ENCODE peak calls at places on chromosome 3, in nine cellular contexts. R is NCI-H524; B is T-cell; C is activated naive CD4-positive, alpha-beta T cell treated with anti-CD3 and anti-CD28 coated beads, Interleukin-2, amount 10 ng/mL, durations not matched to agents 7 days and 5 days; D is DMS153; G is mesothelial cell of epicardium; K is foreskin melanocyte; U is LoVo; F is activated T-helper 1 cell treated with anti-CD3 and anti-CD28 coated beads, Interleukin-2, amount 50 U/mL, for 16 hours. P is an unnamed sample.

GRCh38 chr3:76965122-76965725 is 74.7 kb upstream of the ROBO2 start:
- DNase-seq in D (no peak), C (no peak), K (no peak), B (no peak), F (no peak), G (no peak), U (no peak), R (no peak), P (no peak)

GRCh38 chr3:154766765-154767503 is 313.2 kb upstream of the MME start:
- DNase-seq in D (no peak), B (no peak), R (no peak), G (no peak), U (no peak), F (no peak), K (no peak), C (no peak), P (no peak)

GRCh38 chr3:111210866-111211564 is 139.4 kb downstream of the NECTIN3 start:
- DNase-seq in D (no peak), F (no peak), B (no peak), G (no peak), R (no peak), K (no peak), U (no peak), C (no peak), P (no peak)

GRCh38 chr3:49554639-49555265 is 475 bp downstream of the BSN start:
- DNase-seq in B (peak), K (no peak), G (peak), D (no peak), R (no peak), U (no peak), C (peak), F (peak), P (peak)

GRCh38 chr3:194876403-194877165 is 190.9 kb downstream of the FAM43A start:
- DNase-seq in C (no peak), U (no peak), G (peak), F (no peak), B (no peak), R (no peak), K (no peak), D (no peak), P (no peak)

GRCh38 chr3:41431386-41431785 is 232.1 kb downstream of the CTNNB1 start:
- DNase-seq in B (no peak), D (no peak), F (no peak), C (no peak), U (no peak), K (no peak), G (no peak), R (no peak), P (no peak)

GRCh38 chr3:42505849-42506410 is 3.5 kb downstream of the VIPR1 start:
- DNase-seq in G (no peak), R (no peak), K (no peak), D (no peak), C (peak), U (no peak), B (no peak), F (no peak), P (no peak)

GRCh38 chr3:57100046-57100695 is 39.7 kb downstream of the SPATA12 start:
- DNase-seq in K (peak), F (no peak), U (peak), R (peak), B (no peak), C (peak), D (no peak), G (peak), P (peak)

GRCh38 chr3:185084883-185085282 is 68.0 kb downstream of the C3orf70 start:
- DNase-seq in R (no peak), G (no peak), B (no peak), U (no peak), C (no peak), F (no peak), K (no peak), D (no peak), P (no peak)

GRCh38 chr3:112293368-112294321 is at the start of gene SLC9C1:
- DNase-seq in F (no peak), D (peak), R (no peak), G (peak), B (no peak), K (peak), C (peak), U (peak), P (peak)

GRCh38 chr3:13718437-13718836 is 161.4 kb downstream of the WNT7A start:
- DNase-seq in D (no peak), F (no peak), R (no peak), C (peak), G (peak), B (no peak), K (no peak), U (no peak), P (no peak)

GRCh38 chr3:115245437-115245836 is 98.3 kb upstream of the ZBTB20 start:
- DNase-seq in D (no peak), C (no peak), F (no peak), K (no peak), R (no peak), G (no peak), U (peak), B (no peak), P (peak)

GRCh38 chr3:117998071-117998470 is 1036.6 kb downstream of the IGSF11 start:
- DNase-seq in K (no peak), B (no peak), C (no peak), F (no peak), D (no peak), R (peak), U (no peak), G (no peak), P (no peak)

GRCh38 chr3:8996681-8997121 is 33.4 kb upstream of the RAD18 start:
- DNase-seq in C (no peak), B (no peak), G (no peak), D (no peak), U (no peak), F (no peak), K (no peak), R (no peak), P (no peak)

GRCh38 chr3:101143002-101143401 is 149.8 kb upstream of the ABI3BP start:
- DNase-seq in G (no peak), D (no peak), K (no peak), R (no peak), F (no peak), U (no peak), B (no peak), C (no peak), P (no peak)

GRCh38 chr3:181613191-181613590 is 98.5 kb upstream of the SOX2 start:
- DNase-seq in G (no peak), F (no peak), C (no peak), R (no peak), U (no peak), B (no peak), D (no peak), K (no peak), P (no peak)

GRCh38 chr3:7721869-7722268 is 779.8 kb upstream of the LMCD1 start:
- DNase-seq in U (no peak), K (no peak), R (no peak), D (no peak), B (no peak), G (no peak), F (no peak), C (no peak), P (no peak)